ENCODE peak calls at places on chromosomes 13 and 19, in six cellular contexts. B is esophagus squamous epithelium; F is CD8-positive, alpha-beta memory T cell; K is CD8-positive, alpha-beta T cell; V is tibial nerve; W is IMR-90. J is an unnamed sample.

GRCh38 chr13:50393641-50394040 is 378.4 kb downstream of the KCNRG start:
- DNase-seq in B (no peak), F (no peak), K (no peak), V (no peak), W (peak), J (peak)

GRCh38 chr19:1402411-1403070 is 1.2 kb upstream of the GAMT start:
- DNase-seq in B (no peak), F (no peak), K (no peak), V (no peak), W (no peak), J (no peak)

GRCh38 chr19:33998739-33999345 is 173.5 kb upstream of the LSM14A start:
- DNase-seq in B (no peak), F (no peak), K (no peak), V (no peak), W (no peak), J (peak)

GRCh38 chr13:91126806-91127205 is 220.7 kb upstream of the MIR17HG start:
- DNase-seq in B (no peak), F (no peak), K (no peak), V (no peak), W (no peak), J (no peak)

GRCh38 chr13:25493930-25494707 is 122.3 kb downstream of the ATP8A2 start:
- DNase-seq in B (no peak), F (no peak), K (no peak), V (no peak), W (no peak), J (no peak)

GRCh38 chr13:51715613-51716012 is 88.3 kb downstream of the DHRS12 start:
- DNase-seq in B (no peak), F (no peak), K (no peak), V (no peak), W (no peak), J (no peak)

GRCh38 chr13:45119469-45119989 is 781 bp upstream of the GTF2F2 start:
- DNase-seq in B (no peak), F (peak), K (peak), V (no peak), W (peak), J (peak)

GRCh38 chr19:9917322-9917721 is 19.0 kb downstream of the OLFM2 start:
- DNase-seq in B (no peak), F (no peak), K (no peak), V (no peak), W (peak), J (peak)

GRCh38 chr13:111513766-111514611 is 193.5 kb downstream of the TEX29 start:
- DNase-seq in B (no peak), F (no peak), K (no peak), V (no peak), W (no peak), J (no peak)

GRCh38 chr13:23701646-23702045 is 131.4 kb downstream of the TNFRSF19 start:
- DNase-seq in B (no peak), F (no peak), K (no peak), V (peak), W (peak), J (peak)

GRCh38 chr19:1357695-1358094 is 26.0 kb upstream of the NDUFS7 start:
- DNase-seq in B (no peak), F (no peak), K (no peak), V (no peak), W (no peak), J (no peak)

GRCh38 chr13:82614086-82614485 is 1268.2 kb downstream of the SLITRK1 start:
- DNase-seq in B (no peak), F (no peak), K (no peak), V (no peak), W (no peak), J (no peak)

GRCh38 chr13:24254151-24254810 is 55.1 kb upstream of the C1QTNF9 start:
- DNase-seq in B (no peak), F (peak), K (peak), V (no peak), W (no peak), J (no peak)

GRCh38 chr19:12786149-12786870 is 5.0 kb upstream of the JUNB start:
- DNase-seq in B (peak), F (no peak), K (no peak), V (no peak), W (no peak), J (no peak)

GRCh38 chr13:62060570-62060969 is 644.9 kb upstream of the PCDH20 start:
- DNase-seq in B (no peak), F (no peak), K (no peak), V (no peak), W (no peak), J (no peak)

GRCh38 chr19:57903298-57904174 is 12.9 kb downstream of the ZNF417 start:
- DNase-seq in B (no peak), F (no peak), K (no peak), V (no peak), W (peak), J (peak)

GRCh38 chr13:50826035-50826434 is 17.5 kb downstream of the DLEU7 start:
- DNase-seq in B (no peak), F (no peak), K (no peak), V (no peak), W (no peak), J (no peak)

GRCh38 chr13:50403311-50403710 is 388.1 kb downstream of the KCNRG start:
- DNase-seq in B (no peak), F (no peak), K (no peak), V (no peak), W (peak), J (no peak)

GRCh38 chr13:20320885-20321284 is 88.8 kb upstream of the GJB6 start:
- DNase-seq in B (no peak), F (no peak), K (no peak), V (no peak), W (no peak), J (no peak)

GRCh38 chr19:55176116-55176515 is 4.0 kb downstream of the SYT5 start:
- DNase-seq in B (no peak), F (no peak), K (no peak), V (no peak), W (no peak), J (no peak)

GRCh38 chr19:35901854-35902661 is at the start of gene HCST:
- DNase-seq in B (no peak), F (peak), K (peak), V (no peak), W (peak), J (peak)

GRCh38 chr13:36817996-36818395 is 1.0 kb upstream of the RFXAP start:
- DNase-seq in B (no peak), F (no peak), K (no peak), V (no peak), W (no peak), J (no peak)
- H3K4me3 ChIP-seq in B (no peak), F (no peak), K (no peak), V (no peak), W (no peak), J (no peak)

GRCh38 chr19:19204181-19204580 is 967 bp upstream of the NR2C2AP start:
- DNase-seq in B (no peak), F (no peak), K (no peak), V (no peak), W (no peak), J (no peak)

GRCh38 chr19:19205416-19206410 is 2.5 kb upstream of the NR2C2AP start:
- DNase-seq in B (no peak), F (no peak), K (no peak), V (no peak), W (no peak), J (no peak)

GRCh38 chr19:19203012-19203856 is at the start of gene NR2C2AP:
- DNase-seq in B (peak), F (peak), K (peak), V (peak), W (peak), J (peak)

GRCh38 chr19:19202707-19203011 is 555 bp downstream of the NR2C2AP start:
- DNase-seq in B (no peak), F (no peak), K (no peak), V (no peak), W (no peak), J (no peak)

DNA sequence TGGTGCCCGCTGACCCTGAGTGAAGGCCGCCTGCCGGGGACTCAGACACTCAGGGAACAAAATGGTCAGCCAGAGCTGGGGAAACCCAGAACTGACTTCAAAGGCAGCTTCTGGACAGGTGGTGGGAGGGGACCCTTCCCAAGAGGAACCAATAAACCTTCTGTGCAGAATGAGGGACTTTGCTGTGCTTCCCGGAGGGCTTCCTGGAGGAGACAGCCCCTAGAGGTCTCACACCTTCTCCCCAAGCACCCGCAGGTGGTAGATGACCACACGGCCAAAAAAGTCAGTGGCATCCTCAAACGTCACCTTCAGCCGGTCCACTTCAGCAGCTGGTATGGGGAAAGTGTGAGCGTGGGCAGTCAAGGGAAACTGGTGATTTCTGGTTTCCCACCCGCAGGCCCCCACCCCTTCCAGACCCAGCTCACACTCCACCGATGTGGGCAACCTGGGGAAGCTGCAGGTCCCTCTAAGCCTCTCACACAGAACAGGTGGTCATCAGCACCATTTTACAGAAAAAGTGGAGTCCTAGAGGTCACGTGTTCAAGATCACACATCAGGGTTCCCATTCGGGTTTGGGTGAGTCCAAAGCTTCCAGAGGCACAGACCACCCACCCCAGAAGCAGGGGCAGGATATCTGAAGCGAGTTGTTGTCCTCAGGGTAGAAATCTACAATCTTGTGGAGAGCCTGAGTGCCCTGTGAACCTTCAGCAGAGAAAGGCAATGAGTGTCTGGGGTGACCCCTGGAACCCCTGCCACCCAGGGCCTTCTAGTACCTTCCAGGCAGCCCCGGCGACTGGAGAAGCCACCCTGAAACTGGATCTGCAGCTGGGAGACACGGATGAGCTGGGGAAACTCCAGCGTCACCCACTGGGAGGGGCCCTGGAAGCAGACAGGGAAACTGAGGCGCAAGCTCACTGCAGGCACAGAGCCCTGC is 1.2 kb downstream of the NR2C2AP start:
- DNase-seq in B (no peak), F (no peak), K (no peak), V (no peak), W (no peak), J (no peak)
- H3K4me3 ChIP-seq in B (peak), F (peak), K (peak), V (peak), W (no peak), J (peak)

GRCh38 chr13:98171806-98172569 is 5.1 kb downstream of the RNF113B start:
- DNase-seq in B (no peak), F (no peak), K (no peak), V (peak), W (peak), J (peak)
- H3K4me3 ChIP-seq in B (no peak), F (no peak), K (no peak), V (peak), W (no peak), J (no peak)

GRCh38 chr13:40101708-40102359 is 446.4 kb downstream of the COG6 start:
- DNase-seq in B (no peak), F (no peak), K (no peak), V (no peak), W (no peak), J (no peak)
- H3K4me3 ChIP-seq in B (no peak), F (no peak), K (no peak), V (no peak), W (no peak), J (no peak)

GRCh38 chr19:3336351-3336679 is 30.1 kb upstream of the NFIC start:
- DNase-seq in B (no peak), F (no peak), K (no peak), V (no peak), W (no peak), J (no peak)
- H3K4me3 ChIP-seq in B (no peak), F (no peak), K (no peak), V (no peak), W (no peak), J (no peak)

GRCh38 chr13:47478985-47479384 is 522.1 kb downstream of the SUCLA2 start:
- DNase-seq in B (no peak), F (no peak), K (no peak), V (no peak), W (no peak), J (no peak)

GRCh38 chr13:47480121-47480520 is 521.0 kb downstream of the SUCLA2 start:
- DNase-seq in B (no peak), F (no peak), K (no peak), V (no peak), W (peak), J (peak)

GRCh38 chr13:47474326-47474725 is 526.7 kb downstream of the SUCLA2 start:
- DNase-seq in B (no peak), F (no peak), K (no peak), V (no peak), W (peak), J (no peak)

GRCh38 chr13:47472516-47472915 is 528.6 kb downstream of the SUCLA2 start:
- DNase-seq in B (no peak), F (no peak), K (no peak), V (no peak), W (no peak), J (no peak)

DNA sequence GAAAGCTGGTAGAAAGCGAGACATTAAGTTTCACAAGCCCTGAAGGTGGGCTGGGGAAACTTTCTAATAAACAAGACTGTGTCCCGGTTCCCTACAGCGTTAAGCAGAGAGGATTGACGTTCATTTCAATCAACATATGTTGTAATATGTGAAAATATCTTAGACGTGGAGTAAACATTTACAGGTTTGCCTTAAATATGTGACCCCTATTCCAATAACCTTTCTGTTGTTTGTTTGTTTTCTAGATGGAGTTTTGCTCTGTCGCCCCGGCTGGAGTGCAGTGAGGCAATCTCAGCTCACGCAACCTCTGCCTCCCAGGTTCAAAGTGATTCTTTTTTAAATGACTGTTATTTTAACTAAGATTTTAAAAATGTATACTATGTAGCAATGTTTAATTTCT is 526.2 kb downstream of the SUCLA2 start:
- DNase-seq in B (no peak), F (no peak), K (no peak), V (no peak), W (no peak), J (no peak)
- H3K4me3 ChIP-seq in B (no peak), F (no peak), K (no peak), V (no peak), W (no peak), J (no peak)